ENCODE peak calls at places on chromosome 5, in five cellular contexts. One of them, this sample, is unnamed.

GRCh38 chr5:109692011-109692410 is 2.3 kb downstream of the MAN2A1 start:
- DNase-seq in HepG2: no peak
- DNase-seq in GM12878: no peak
- DNase-seq in SK-N-SH: no peak
- DNase-seq in K562: no peak
- DNase-seq in this sample: no peak

GRCh38 chr5:135437796-135438560 is 9.2 kb downstream of the DCANP1 start:
- DNase-seq in HepG2: peak
- DNase-seq in GM12878: no peak
- DNase-seq in SK-N-SH: no peak
- DNase-seq in K562: no peak
- DNase-seq in this sample: no peak

GRCh38 chr5:72600401-72600981 is 93.3 kb upstream of the ZNF366 start:
- DNase-seq in HepG2: no peak
- DNase-seq in GM12878: no peak
- DNase-seq in SK-N-SH: no peak
- DNase-seq in K562: no peak
- DNase-seq in this sample: no peak

GRCh38 chr5:78750281-78750680 is 101.7 kb upstream of the LHFPL2 start:
- DNase-seq in HepG2: no peak
- DNase-seq in GM12878: no peak
- DNase-seq in SK-N-SH: peak
- DNase-seq in K562: no peak
- DNase-seq in this sample: no peak

GRCh38 chr5:154606246-154606645 is 128.2 kb upstream of the HAND1 start:
- DNase-seq in HepG2: no peak
- DNase-seq in GM12878: no peak
- DNase-seq in SK-N-SH: no peak
- DNase-seq in K562: no peak
- DNase-seq in this sample: no peak

GRCh38 chr5:78893959-78894676 is 91.0 kb downstream of the ARSB start:
- DNase-seq in HepG2: no peak
- DNase-seq in GM12878: no peak
- DNase-seq in SK-N-SH: no peak
- DNase-seq in K562: no peak
- DNase-seq in this sample: no peak

GRCh38 chr5:5025774-5026406 is 114.2 kb upstream of the ADAMTS16 start:
- DNase-seq in HepG2: peak
- DNase-seq in GM12878: no peak
- DNase-seq in SK-N-SH: peak
- DNase-seq in K562: no peak
- DNase-seq in this sample: no peak

GRCh38 chr5:81422671-81423070 is 28.7 kb upstream of the ACOT12 start:
- DNase-seq in HepG2: peak
- DNase-seq in GM12878: no peak
- DNase-seq in SK-N-SH: no peak
- DNase-seq in K562: no peak
- DNase-seq in this sample: no peak

GRCh38 chr5:1111727-1112289 is at the start of gene SLC12A7:
- DNase-seq in HepG2: no peak
- DNase-seq in GM12878: no peak
- DNase-seq in SK-N-SH: peak
- DNase-seq in K562: peak
- DNase-seq in this sample: no peak

GRCh38 chr5:132767150-132767549 is 9.9 kb downstream of the SEPTIN8 start:
- DNase-seq in HepG2: no peak
- DNase-seq in GM12878: no peak
- DNase-seq in SK-N-SH: no peak
- DNase-seq in K562: no peak
- DNase-seq in this sample: no peak

GRCh38 chr5:150789943-150790611 is 11.5 kb downstream of the SMIM3 start:
- DNase-seq in HepG2: no peak
- DNase-seq in GM12878: peak
- DNase-seq in SK-N-SH: no peak
- DNase-seq in K562: no peak
- DNase-seq in this sample: peak

GRCh38 chr5:78671609-78672008 is 23.0 kb upstream of the LHFPL2 start:
- DNase-seq in HepG2: peak
- DNase-seq in GM12878: no peak
- DNase-seq in SK-N-SH: peak
- DNase-seq in K562: no peak
- DNase-seq in this sample: no peak

GRCh38 chr5:76472338-76473336 is 69.6 kb downstream of the IQGAP2 start:
- DNase-seq in HepG2: peak
- DNase-seq in GM12878: no peak
- DNase-seq in SK-N-SH: no peak
- DNase-seq in K562: no peak
- DNase-seq in this sample: no peak

GRCh38 chr5:77397686-77398300 is 94.3 kb downstream of the WDR41 start:
- DNase-seq in HepG2: peak
- DNase-seq in GM12878: no peak
- DNase-seq in SK-N-SH: no peak
- DNase-seq in K562: no peak
- DNase-seq in this sample: no peak

GRCh38 chr5:147887026-147887627 is 8.6 kb downstream of the SCGB3A2 start:
- DNase-seq in HepG2: peak
- DNase-seq in GM12878: no peak
- DNase-seq in SK-N-SH: peak
- DNase-seq in K562: no peak
- DNase-seq in this sample: no peak

GRCh38 chr5:61447780-61448495 is 115.9 kb downstream of the ZSWIM6 start:
- DNase-seq in HepG2: no peak
- DNase-seq in GM12878: no peak
- DNase-seq in SK-N-SH: no peak
- DNase-seq in K562: no peak
- DNase-seq in this sample: no peak

GRCh38 chr5:71601222-71602026 is 14.3 kb downstream of the MCCC2 start:
- DNase-seq in HepG2: peak
- DNase-seq in GM12878: peak
- DNase-seq in SK-N-SH: peak
- DNase-seq in K562: peak
- DNase-seq in this sample: peak

GRCh38 chr5:132076983-132077382 is 3.4 kb downstream of the CSF2 start:
- DNase-seq in HepG2: no peak
- DNase-seq in GM12878: no peak
- DNase-seq in SK-N-SH: no peak
- DNase-seq in K562: no peak
- DNase-seq in this sample: no peak

GRCh38 chr5:16412556-16412955 is 53.0 kb downstream of the ZNF622 start:
- DNase-seq in HepG2: no peak
- DNase-seq in GM12878: no peak
- DNase-seq in SK-N-SH: no peak
- DNase-seq in K562: no peak
- DNase-seq in this sample: no peak
- TF ChIP-seq REST in HepG2: no peak
- TF ChIP-seq REST in GM12878: no peak
- TF ChIP-seq REST in SK-N-SH: no peak
- TF ChIP-seq REST in K562: no peak
- TF ChIP-seq REST in this sample: no peak

GRCh38 chr5:159106569-159107282 is 7.0 kb upstream of the EBF1 start:
- DNase-seq in HepG2: peak
- DNase-seq in GM12878: no peak
- DNase-seq in SK-N-SH: peak
- DNase-seq in K562: peak
- DNase-seq in this sample: peak
- TF ChIP-seq GABPA in HepG2: no peak
- TF ChIP-seq GABPA in GM12878: no peak
- TF ChIP-seq GABPA in SK-N-SH: no peak
- TF ChIP-seq GABPA in K562: no peak
- TF ChIP-seq GABPA in this sample: no peak

DNA sequence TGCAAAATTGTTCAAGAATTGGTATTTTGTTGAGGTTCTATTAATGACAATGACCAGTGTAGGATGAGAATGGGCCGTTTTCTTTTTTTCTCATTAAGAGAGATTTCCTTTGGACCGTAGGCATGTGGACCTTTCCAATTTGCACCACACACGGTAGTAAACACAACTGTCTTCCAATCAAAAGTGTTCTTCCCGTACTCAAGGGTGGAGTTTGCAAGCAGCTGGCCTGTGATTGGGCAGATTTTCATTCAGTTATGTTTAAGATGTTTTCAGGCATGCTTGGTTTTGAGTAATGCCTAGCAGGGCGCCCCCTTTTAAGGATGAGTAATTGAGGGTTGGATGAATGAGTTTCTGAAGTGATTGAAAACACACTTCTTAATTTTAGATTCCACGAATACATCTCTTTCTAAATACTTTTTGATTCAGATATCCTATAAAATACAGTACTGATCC is 2.5 kb downstream of the KDM3B start:
- DNase-seq in HepG2: peak
- DNase-seq in GM12878: peak
- DNase-seq in SK-N-SH: peak
- DNase-seq in K562: peak
- DNase-seq in this sample: peak
- TF ChIP-seq CTCF in HepG2: peak
- TF ChIP-seq CTCF in GM12878: peak
- TF ChIP-seq CTCF in SK-N-SH: peak
- TF ChIP-seq CTCF in K562: peak
- TF ChIP-seq CTCF in this sample: no peak

DNA sequence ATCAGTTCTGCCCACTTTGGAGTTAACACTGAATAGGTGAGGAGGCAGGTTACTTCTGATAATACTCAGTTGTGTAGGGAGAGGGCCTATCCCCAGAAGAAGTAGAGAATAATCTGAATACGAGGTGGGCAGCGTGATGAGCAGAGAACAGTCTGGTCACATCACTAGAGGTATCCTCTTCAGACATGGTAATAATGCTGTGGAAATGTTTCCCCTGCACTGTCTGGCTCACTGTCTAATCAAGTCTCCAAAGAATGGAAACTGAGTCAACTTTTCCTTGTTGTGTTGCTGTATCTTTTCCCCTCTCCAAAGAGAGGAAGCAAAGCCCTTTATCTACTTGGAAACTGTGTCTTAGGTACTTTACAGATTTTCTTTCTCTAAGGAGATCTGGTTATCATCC is 110.9 kb upstream of the ANKRD55 start:
- DNase-seq in HepG2: no peak
- DNase-seq in GM12878: no peak
- DNase-seq in SK-N-SH: no peak
- DNase-seq in K562: no peak
- DNase-seq in this sample: no peak
- TF ChIP-seq REST in HepG2: no peak
- TF ChIP-seq REST in GM12878: no peak
- TF ChIP-seq REST in SK-N-SH: no peak
- TF ChIP-seq REST in K562: no peak
- TF ChIP-seq REST in this sample: no peak

GRCh38 chr5:127192836-127193341 is 97.7 kb upstream of the MEGF10 start:
- DNase-seq in HepG2: no peak
- DNase-seq in GM12878: no peak
- DNase-seq in SK-N-SH: no peak
- DNase-seq in K562: no peak
- DNase-seq in this sample: no peak
- TF ChIP-seq GABPA in HepG2: no peak
- TF ChIP-seq GABPA in GM12878: no peak
- TF ChIP-seq GABPA in SK-N-SH: no peak
- TF ChIP-seq GABPA in K562: no peak
- TF ChIP-seq GABPA in this sample: no peak

GRCh38 chr5:142827934-142828576 is 57.9 kb downstream of the ARHGAP26 start:
- DNase-seq in HepG2: no peak
- DNase-seq in GM12878: no peak
- DNase-seq in SK-N-SH: no peak
- DNase-seq in K562: no peak
- DNase-seq in this sample: no peak
- TF ChIP-seq CTCF in HepG2: no peak
- TF ChIP-seq CTCF in GM12878: no peak
- TF ChIP-seq CTCF in SK-N-SH: no peak
- TF ChIP-seq CTCF in K562: no peak
- TF ChIP-seq CTCF in this sample: no peak

DNA sequence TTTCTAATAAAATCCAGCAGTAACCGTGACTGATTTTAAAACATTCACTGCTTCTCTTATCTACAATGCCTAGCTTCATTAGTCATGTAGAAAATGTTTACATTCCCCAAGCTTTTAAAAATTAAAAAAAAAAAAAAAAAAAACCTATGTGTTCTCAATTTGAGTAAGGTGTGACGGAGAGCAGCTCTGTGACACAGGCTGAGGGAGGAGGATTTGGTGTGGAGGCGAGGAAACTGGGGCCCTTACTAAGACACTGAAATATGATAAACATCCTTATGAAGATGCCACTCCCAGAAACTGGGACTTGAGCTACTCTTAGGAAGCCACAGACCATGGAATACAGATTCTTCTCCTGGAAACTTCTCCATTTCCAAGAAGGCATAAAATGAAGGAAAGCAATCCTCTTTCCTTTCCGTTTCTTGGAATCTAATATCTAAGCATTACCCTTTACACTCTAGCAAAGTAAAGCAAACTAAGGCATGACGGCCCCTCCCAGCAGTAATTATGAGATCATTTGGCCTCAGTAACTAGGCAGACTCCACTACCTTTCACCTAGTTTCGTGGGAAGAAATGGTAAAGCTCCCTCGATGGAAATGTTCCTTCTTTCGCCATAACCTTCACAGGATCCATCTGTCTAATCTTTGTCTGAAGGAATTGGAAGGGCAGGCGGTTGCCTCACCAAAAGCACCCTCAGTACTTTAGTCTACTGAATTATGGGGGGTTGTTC is 23.5 kb downstream of the GRAMD2B start:
- DNase-seq in HepG2: no peak
- DNase-seq in GM12878: no peak
- DNase-seq in SK-N-SH: no peak
- DNase-seq in K562: no peak
- DNase-seq in this sample: no peak
- TF ChIP-seq REST in HepG2: no peak
- TF ChIP-seq REST in GM12878: no peak
- TF ChIP-seq REST in SK-N-SH: no peak
- TF ChIP-seq REST in K562: no peak
- TF ChIP-seq REST in this sample: no peak